ENCODE peak calls at places on chromosomes 7 and 10, in ten cellular contexts. C, U, J, E, D, F, W, M, Q and R are unnamed samples.

GRCh38 chr7:130008941-130009847 is 42.0 kb downstream of the ZC3HC1 start:
- DNase-seq in C (no peak), U (no peak), J (no peak), E (no peak), D (peak), F (no peak), W (no peak), M (peak), Q (no peak), R (peak)

GRCh38 chr10:28678687-28679457 is 1.6 kb downstream of the BAMBI start:
- DNase-seq in C (no peak), U (no peak), J (no peak), E (no peak), D (no peak), F (no peak), W (no peak), M (peak), Q (no peak), R (peak)

GRCh38 chr7:96269246-96269994 is 52.5 kb downstream of the SLC25A13 start:
- DNase-seq in C (no peak), U (no peak), J (no peak), E (no peak), D (no peak), F (no peak), W (no peak), M (no peak), Q (no peak), R (no peak)

GRCh38 chr10:608331-609265 is 80.9 kb downstream of the DIP2C start:
- DNase-seq in C (no peak), U (no peak), J (no peak), E (no peak), D (no peak), F (no peak), W (no peak), M (no peak), Q (no peak), R (no peak)

GRCh38 chr10:97498841-97499560 is at the start of gene UBTD1:
- DNase-seq in C (no peak), U (no peak), J (peak), E (no peak), D (no peak), F (no peak), W (peak), M (peak), Q (peak), R (peak)

GRCh38 chr7:644381-645305 is 81.9 kb upstream of the DNAAF5 start:
- DNase-seq in C (peak), U (no peak), J (no peak), E (no peak), D (no peak), F (no peak), W (no peak), M (no peak), Q (no peak), R (no peak)

GRCh38 chr7:153193144-153193595 is 433.6 kb downstream of the ACTR3B start:
- DNase-seq in C (peak), U (no peak), J (no peak), E (no peak), D (no peak), F (no peak), W (no peak), M (no peak), Q (no peak), R (no peak)

GRCh38 chr7:2403014-2403717 is at the start of gene CHST12:
- DNase-seq in C (peak), U (peak), J (peak), E (peak), D (peak), F (peak), W (peak), M (peak), Q (peak), R (peak)

GRCh38 chr7:7183061-7183832 is 903 bp downstream of the C1GALT1 start:
- DNase-seq in C (peak), U (no peak), J (peak), E (no peak), D (no peak), F (peak), W (no peak), M (peak), Q (peak), R (no peak)

GRCh38 chr7:46969303-46970130 is 612.4 kb downstream of the TNS3 start:
- DNase-seq in C (no peak), U (no peak), J (no peak), E (peak), D (no peak), F (no peak), W (no peak), M (no peak), Q (no peak), R (peak)

GRCh38 chr7:106216517-106217088 is 68.2 kb downstream of the NAMPT start:
- DNase-seq in C (no peak), U (peak), J (no peak), E (peak), D (peak), F (no peak), W (no peak), M (peak), Q (no peak), R (peak)

GRCh38 chr7:51346136-51346535 is 29.5 kb upstream of the COBL start:
- DNase-seq in C (no peak), U (no peak), J (no peak), E (no peak), D (no peak), F (no peak), W (no peak), M (no peak), Q (no peak), R (no peak)

GRCh38 chr7:91287685-91288084 is 23.5 kb downstream of the FZD1 start:
- DNase-seq in C (no peak), U (no peak), J (no peak), E (no peak), D (no peak), F (no peak), W (no peak), M (peak), Q (no peak), R (no peak)

GRCh38 chr10:69437321-69438259 is 13.7 kb upstream of the TSPAN15 start:
- DNase-seq in C (no peak), U (no peak), J (no peak), E (no peak), D (no peak), F (no peak), W (no peak), M (no peak), Q (no peak), R (no peak)

GRCh38 chr10:22420787-22421517 is 75.7 kb downstream of the SPAG6 start:
- DNase-seq in C (no peak), U (no peak), J (no peak), E (no peak), D (no peak), F (no peak), W (no peak), M (peak), Q (no peak), R (no peak)

GRCh38 chr7:80725181-80725611 is 86.8 kb downstream of the CD36 start:
- DNase-seq in C (no peak), U (no peak), J (no peak), E (no peak), D (no peak), F (no peak), W (no peak), M (no peak), Q (no peak), R (no peak)

GRCh38 chr10:129231821-129232220 is 235.2 kb upstream of the MGMT start:
- DNase-seq in C (no peak), U (no peak), J (no peak), E (no peak), D (no peak), F (no peak), W (no peak), M (no peak), Q (no peak), R (no peak)

GRCh38 chr7:154789404-154789803 is 213.5 kb downstream of the PAXIP1 start:
- DNase-seq in C (no peak), U (no peak), J (no peak), E (no peak), D (no peak), F (no peak), W (no peak), M (no peak), Q (no peak), R (no peak)

GRCh38 chr10:124003070-124003419 is 90.4 kb downstream of the CHST15 start:
- DNase-seq in C (no peak), U (no peak), J (no peak), E (no peak), D (no peak), F (no peak), W (no peak), M (no peak), Q (no peak), R (no peak)

GRCh38 chr10:125521721-125522680 is 161.0 kb downstream of the TEX36 start:
- DNase-seq in C (peak), U (no peak), J (no peak), E (no peak), D (no peak), F (no peak), W (no peak), M (no peak), Q (no peak), R (no peak)

GRCh38 chr7:142711722-142712616 is 37.3 kb upstream of the PRSS1 start:
- DNase-seq in C (no peak), U (no peak), J (peak), E (no peak), D (peak), F (no peak), W (no peak), M (peak), Q (no peak), R (no peak)

GRCh38 chr10:122114156-122114747 is 125.3 kb downstream of the TACC2 start:
- DNase-seq in C (no peak), U (no peak), J (no peak), E (no peak), D (no peak), F (no peak), W (no peak), M (peak), Q (no peak), R (no peak)

GRCh38 chr10:14952851-14953451 is 945 bp downstream of the DCLRE1C start:
- DNase-seq in C (no peak), U (no peak), J (no peak), E (no peak), D (no peak), F (no peak), W (no peak), M (no peak), Q (no peak), R (no peak)

GRCh38 chr10:3786295-3786981 is 1.4 kb upstream of the KLF6 start:
- DNase-seq in C (peak), U (no peak), J (no peak), E (no peak), D (peak), F (no peak), W (no peak), M (peak), Q (no peak), R (no peak)

GRCh38 chr7:75655536-75655935 is 83.2 kb downstream of the HIP1 start:
- DNase-seq in C (no peak), U (no peak), J (no peak), E (no peak), D (no peak), F (no peak), W (no peak), M (no peak), Q (no peak), R (no peak)

GRCh38 chr10:1515780-1516491 is 221.4 kb downstream of the ADARB2 start:
- DNase-seq in C (no peak), U (no peak), J (no peak), E (no peak), D (no peak), F (no peak), W (no peak), M (no peak), Q (no peak), R (no peak)

GRCh38 chr7:158710651-158711102 is 6.1 kb upstream of the NCAPG2 start:
- DNase-seq in C (no peak), U (peak), J (no peak), E (no peak), D (no peak), F (no peak), W (no peak), M (no peak), Q (no peak), R (peak)

GRCh38 chr10:88037623-88038022 is 174.2 kb downstream of the PTEN start:
- DNase-seq in C (no peak), U (no peak), J (no peak), E (no peak), D (no peak), F (no peak), W (no peak), M (no peak), Q (no peak), R (no peak)

GRCh38 chr10:97553575-97554100 is 18.9 kb upstream of the ANKRD2 start:
- DNase-seq in C (peak), U (no peak), J (peak), E (no peak), D (no peak), F (peak), W (peak), M (peak), Q (peak), R (peak)

GRCh38 chr7:150385240-150385830 is 6.2 kb downstream of the ZNF775 start:
- DNase-seq in C (no peak), U (no peak), J (no peak), E (no peak), D (no peak), F (no peak), W (no peak), M (no peak), Q (no peak), R (no peak)

GRCh38 chr10:15168781-15169554 is 475 bp upstream of the NMT2 start:
- DNase-seq in C (peak), U (peak), J (peak), E (peak), D (no peak), F (peak), W (peak), M (peak), Q (peak), R (peak)

GRCh38 chr10:59234814-59235429 is 58.5 kb downstream of the PHYHIPL start:
- DNase-seq in C (no peak), U (peak), J (no peak), E (no peak), D (peak), F (no peak), W (no peak), M (peak), Q (no peak), R (no peak)

GRCh38 chr7:99419323-99420021 is 10.7 kb downstream of the BUD31 start:
- DNase-seq in C (peak), U (no peak), J (no peak), E (no peak), D (no peak), F (no peak), W (no peak), M (no peak), Q (no peak), R (no peak)